ENCODE peak calls at places on chromosomes 3 and 15, in ten cellular contexts. G is stomach, C is spleen, D is upper lobe of left lung, M is transverse colon, Y is HCT116, K is HepG2, U is H1, A is endothelial cell of umbilical vein, W is esophagus muscularis mucosa. X is an unnamed sample.

GRCh38 chr15:55343168-55343567 is 24.1 kb downstream of the PIGB start:
- DNase-seq in G (no peak), C (no peak), D (no peak), M (no peak), Y (no peak), K (no peak), U (no peak), A (peak; percentile 49), W (no peak), X (peak; percentile 32)

GRCh38 chr3:65811050-65811766 is 227.5 kb downstream of the MAGI1 start:
- DNase-seq in G (no peak), C (no peak), D (no peak), M (no peak), Y (no peak), K (no peak), U (no peak), A (no peak), W (no peak), X (no peak)

GRCh38 chr15:51576911-51577500 is 45.6 kb downstream of the DMXL2 start:
- DNase-seq in G (no peak), C (no peak), D (no peak), M (no peak), Y (no peak), K (no peak), U (no peak), A (no peak), W (no peak), X (no peak)

GRCh38 chr3:33722626-33723370 is 4.7 kb upstream of the CLASP2 start:
- DNase-seq in G (no peak), C (no peak), D (no peak), M (no peak), Y (no peak), K (no peak), U (no peak), A (peak; percentile 73), W (no peak), X (no peak)

GRCh38 chr15:40691737-40692136 is 3.2 kb upstream of the RAD51 start:
- DNase-seq in G (no peak), C (no peak), D (no peak), M (no peak), Y (no peak), K (peak; percentile 21), U (no peak), A (no peak), W (no peak), X (no peak)

GRCh38 chr3:166444336-166444735 is 607.1 kb upstream of the BCHE start:
- DNase-seq in G (no peak), C (no peak), D (no peak), M (no peak), Y (no peak), K (no peak), U (no peak), A (no peak), W (no peak), X (no peak)

GRCh38 chr15:59380902-59381610 is 8.4 kb upstream of the MYO1E start:
- DNase-seq in G (no peak), C (no peak), D (no peak), M (peak; percentile 20), Y (peak; percentile 31), K (no peak), U (no peak), A (no peak), W (no peak), X (no peak)

GRCh38 chr3:55445551-55445950 is 41.6 kb downstream of the WNT5A start:
- DNase-seq in G (peak; percentile 40), C (no peak), D (no peak), M (peak; percentile 74), Y (no peak), K (peak; percentile 10), U (no peak), A (no peak), W (peak; percentile 77), X (no peak)

GRCh38 chr3:129180461-129180860 is 3.2 kb downstream of the CNBP start:
- DNase-seq in G (no peak), C (no peak), D (no peak), M (no peak), Y (no peak), K (no peak), U (no peak), A (no peak), W (no peak), X (no peak)

GRCh38 chr3:129183569-129184395 is at the start of gene CNBP:
- DNase-seq in G (peak; percentile 96), C (peak; percentile 97), D (peak; percentile 99), M (peak; percentile 95), Y (peak; percentile 78), K (peak; percentile 83), U (peak; percentile 91), A (peak; percentile 95), W (peak; percentile 97), X (peak; percentile 95)

GRCh38 chr3:129181834-129182233 is 1.9 kb downstream of the CNBP start:
- DNase-seq in G (no peak), C (no peak), D (no peak), M (no peak), Y (no peak), K (no peak), U (no peak), A (no peak), W (no peak), X (no peak)

GRCh38 chr3:129184396-129184656 is 630 bp upstream of the CNBP start:
- DNase-seq in G (no peak), C (no peak), D (no peak), M (peak; percentile 26), Y (no peak), K (peak; percentile 47), U (no peak), A (no peak), W (no peak), X (no peak)

DNA sequence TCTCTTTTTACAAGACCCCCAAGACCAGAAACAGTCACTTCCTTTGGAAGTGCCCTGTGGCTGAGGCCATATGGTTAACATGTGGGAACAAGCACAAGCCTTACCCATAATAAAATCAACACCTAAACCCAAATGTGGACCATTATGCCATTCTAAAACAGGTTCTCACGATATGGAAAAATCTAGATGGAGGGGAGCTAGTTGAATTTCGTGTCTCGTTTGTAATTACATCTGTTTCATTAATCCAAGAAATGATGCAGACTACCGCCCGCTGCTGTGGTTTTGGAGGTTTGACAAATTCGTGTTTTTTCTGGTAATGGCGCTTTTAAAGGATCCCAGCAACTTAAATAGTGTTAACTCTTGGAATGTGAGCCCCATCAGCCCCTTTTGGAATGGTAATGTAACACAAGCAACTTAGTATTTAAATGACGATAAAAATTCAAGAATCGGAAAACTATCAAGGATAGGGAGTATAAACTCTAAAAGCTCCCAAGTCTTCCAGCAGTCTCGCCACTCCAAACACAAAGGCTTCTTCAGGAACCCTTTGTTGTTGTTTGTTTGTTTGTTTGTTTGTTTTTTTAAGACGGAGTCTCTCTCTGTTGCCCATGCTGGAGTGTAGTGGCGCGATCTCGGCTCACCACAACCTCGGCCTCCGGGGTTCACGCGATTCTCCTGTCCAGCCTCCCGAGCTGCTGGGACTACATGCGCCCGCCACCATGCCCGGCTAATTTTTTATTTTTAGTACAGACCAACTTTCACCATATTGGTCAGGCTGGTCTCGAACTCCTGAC is 1.1 kb downstream of the CNBP start:
- DNase-seq in G (no peak), C (peak; percentile 77), D (no peak), M (peak; percentile 24), Y (no peak), K (no peak), U (no peak), A (peak; percentile 52), W (no peak), X (no peak)
- TF ChIP-seq POLR2AphosphoS5 in G (no peak), C (no peak), D (no peak), M (no peak), Y (no peak), K (no peak), U (peak; percentile 26), A (no peak), W (no peak), X (no peak)

DNA sequence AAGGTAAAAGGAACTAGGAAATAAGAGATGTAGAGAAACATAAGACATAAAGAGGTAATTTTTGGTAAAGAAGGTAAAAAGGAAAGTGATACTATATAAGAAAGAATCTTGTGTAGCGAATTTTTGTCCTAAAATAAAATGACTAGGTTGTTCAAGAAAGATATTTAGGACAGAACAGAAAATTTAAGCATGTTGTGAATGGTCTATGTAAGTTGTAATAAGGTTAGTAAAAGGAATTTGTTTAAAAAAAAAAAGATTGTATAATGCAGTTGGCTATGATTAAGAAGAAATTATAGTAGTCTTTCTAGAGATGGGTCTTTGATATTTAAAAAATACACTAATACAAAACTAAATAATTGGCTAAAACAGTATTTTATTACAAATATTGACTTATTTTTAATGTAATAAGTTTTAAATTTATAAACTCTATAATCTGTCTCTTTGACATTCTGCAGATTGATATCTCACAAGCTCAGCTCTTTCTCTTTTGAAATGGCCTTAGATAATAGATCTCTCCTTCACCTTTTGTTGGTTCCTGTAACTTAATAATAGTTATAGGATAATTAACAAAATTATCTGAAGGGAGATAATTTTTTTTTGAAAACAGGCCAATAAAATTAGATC is 3.7 kb upstream of the SLC41A3 start:
- DNase-seq in G (no peak), C (no peak), D (no peak), M (no peak), Y (no peak), K (no peak), U (no peak), A (no peak), W (no peak), X (no peak)
- H3K9me3 ChIP-seq in G (peaks cover 9% of the 10 kb centered on the region), C (peaks cover 9% of the 10 kb centered on the region), D (no peaks in the 10 kb centered on the region), M (no peaks in the 10 kb centered on the region), Y (no peaks in the 10 kb centered on the region), K (peaks cover 25% of the 10 kb centered on the region), U (peaks cover 32% of the 10 kb centered on the region), A (no peaks in the 10 kb centered on the region), W (no peaks in the 10 kb centered on the region), X (no peaks in the 10 kb centered on the region)

GRCh38 chr15:42363942-42364341 is 4.6 kb downstream of the CAPN3 start:
- DNase-seq in G (no peak), C (no peak), D (no peak), M (no peak), Y (no peak), K (no peak), U (no peak), A (no peak), W (no peak), X (no peak)

GRCh38 chr15:42360535-42361112 is 1.3 kb downstream of the CAPN3 start:
- DNase-seq in G (no peak), C (no peak), D (no peak), M (no peak), Y (no peak), K (no peak), U (no peak), A (no peak), W (no peak), X (no peak)

GRCh38 chr15:42364529-42364928 is 5.2 kb downstream of the CAPN3 start:
- DNase-seq in G (no peak), C (no peak), D (no peak), M (no peak), Y (no peak), K (no peak), U (no peak), A (peak; percentile 76), W (no peak), X (no peak)

GRCh38 chr15:42366151-42366550 is 6.8 kb downstream of the CAPN3 start:
- DNase-seq in G (no peak), C (no peak), D (no peak), M (no peak), Y (no peak), K (no peak), U (no peak), A (no peak), W (no peak), X (no peak)

DNA sequence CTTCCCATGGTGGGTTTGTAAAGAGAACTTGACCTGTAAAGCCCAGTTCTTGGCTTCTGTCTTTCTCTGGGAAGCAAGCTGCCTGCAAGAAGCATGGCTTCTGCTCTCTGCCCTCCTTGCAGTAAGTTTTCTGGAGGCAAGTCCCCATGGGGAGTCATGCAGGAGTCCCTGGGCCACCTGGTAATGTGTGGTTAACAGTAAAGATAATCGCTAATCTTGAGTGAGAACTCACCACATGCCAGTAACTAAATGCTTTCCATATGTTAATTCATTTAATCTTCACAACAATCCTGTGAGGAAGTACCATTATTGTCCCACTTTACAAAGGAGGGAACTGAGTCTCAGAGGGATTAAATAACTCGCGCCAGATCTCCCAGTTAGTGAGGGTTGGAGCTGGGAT is 4.2 kb downstream of the CAPN3 start:
- DNase-seq in G (no peak), C (no peak), D (no peak), M (no peak), Y (no peak), K (no peak), U (no peak), A (no peak), W (no peak), X (no peak)
- TF ChIP-seq POLR2AphosphoS5 in G (no peak), C (no peak), D (no peak), M (no peak), Y (no peak), K (no peak), U (no peak), A (no peak), W (no peak), X (no peak)

GRCh38 chr3:138542977-138543376 is 51.1 kb downstream of the CEP70 start:
- DNase-seq in G (no peak), C (no peak), D (peak; percentile 15), M (no peak), Y (no peak), K (no peak), U (no peak), A (no peak), W (no peak), X (no peak)
- H3K9me3 ChIP-seq in G (peaks cover 77% of the 10 kb centered on the region), C (peaks cover 99% of the 10 kb centered on the region), D (peaks cover 12% of the 10 kb centered on the region), M (peaks cover 53% of the 10 kb centered on the region), Y (peaks cover 3% of the 10 kb centered on the region), K (peaks cover 10% of the 10 kb centered on the region), U (peaks cover 6% of the 10 kb centered on the region), A (no peaks in the 10 kb centered on the region), W (peaks cover 52% of the 10 kb centered on the region), X (peaks cover 45% of the 10 kb centered on the region)

X was measured in breast epithelium.